ENCODE peak calls at places on chromosomes 4 and X, in four cellular contexts. One of them, this sample, is unnamed. For H3K9me3, the result is how much of the 10 kb centered on the place peaks cover.

GRCh38 chr4:149980941-149981340 is 97.3 kb upstream of the DCLK2 start:
- DNase-seq in lung: no peak
- DNase-seq in upper lobe of right lung: no peak
- DNase-seq in left ventricle myocardium inferior: peak
- DNase-seq in this sample: peak

GRCh38 chrX:150680974-150681373 is 12.2 kb upstream of the MTMR1 start:
- DNase-seq in lung: no peak
- DNase-seq in left ventricle myocardium inferior: no peak
- DNase-seq in upper lobe of right lung: no peak
- DNase-seq in this sample: no peak

GRCh38 chr4:55029321-55029720 is 96.1 kb downstream of the KDR start:
- DNase-seq in left ventricle myocardium inferior: no peak
- DNase-seq in upper lobe of right lung: no peak
- DNase-seq in lung: no peak
- DNase-seq in this sample: no peak

GRCh38 chrX:41718481-41719245 is 5.3 kb upstream of the GPR82 start:
- DNase-seq in upper lobe of right lung: no peak
- DNase-seq in left ventricle myocardium inferior: no peak
- DNase-seq in lung: no peak
- DNase-seq in this sample: no peak

GRCh38 chr4:84962102-84962501 is 4.4 kb downstream of the WDFY3 start:
- DNase-seq in lung: no peak
- DNase-seq in upper lobe of right lung: no peak
- DNase-seq in left ventricle myocardium inferior: no peak
- DNase-seq in this sample: no peak

GRCh38 chrX:101265869-101266428 is 25.2 kb downstream of the TAF7L start:
- DNase-seq in left ventricle myocardium inferior: no peak
- DNase-seq in lung: no peak
- DNase-seq in upper lobe of right lung: no peak
- DNase-seq in this sample: no peak

GRCh38 chr4:9825049-9825448 is 43.6 kb downstream of the DRD5 start:
- DNase-seq in upper lobe of right lung: no peak
- DNase-seq in left ventricle myocardium inferior: no peak
- DNase-seq in lung: no peak
- DNase-seq in this sample: no peak

GRCh38 chr4:76365636-76366035 is 55.3 kb downstream of the CCDC158 start:
- DNase-seq in left ventricle myocardium inferior: no peak
- DNase-seq in lung: no peak
- DNase-seq in upper lobe of right lung: no peak
- DNase-seq in this sample: no peak

GRCh38 chr4:125313989-125314602 is 659 bp upstream of the FAT4 start:
- DNase-seq in lung: no peak
- DNase-seq in left ventricle myocardium inferior: no peak
- DNase-seq in upper lobe of right lung: no peak
- DNase-seq in this sample: no peak

GRCh38 chrX:132467029-132467428 is 21.8 kb downstream of the MBNL3 start:
- DNase-seq in left ventricle myocardium inferior: no peak
- DNase-seq in lung: no peak
- DNase-seq in upper lobe of right lung: no peak
- DNase-seq in this sample: no peak

GRCh38 chr4:103778221-103778620 is 58.4 kb upstream of the TACR3 start:
- DNase-seq in lung: no peak
- DNase-seq in upper lobe of right lung: no peak
- DNase-seq in left ventricle myocardium inferior: no peak
- DNase-seq in this sample: no peak

GRCh38 chr4:122826596-122827257 is at the start of gene FGF2:
- DNase-seq in left ventricle myocardium inferior: peak
- DNase-seq in lung: peak
- DNase-seq in upper lobe of right lung: peak
- DNase-seq in this sample: peak

GRCh38 chr4:71296945-71297344 is 41.9 kb upstream of the SLC4A4 start:
- DNase-seq in lung: no peak
- DNase-seq in upper lobe of right lung: no peak
- DNase-seq in left ventricle myocardium inferior: no peak
- DNase-seq in this sample: no peak

GRCh38 chrX:12894074-12894691 is 12.2 kb upstream of the TLR8 start:
- DNase-seq in lung: no peak
- DNase-seq in upper lobe of right lung: no peak
- DNase-seq in left ventricle myocardium inferior: peak
- DNase-seq in this sample: peak

GRCh38 chr4:82402196-82402775 is 28.0 kb downstream of the HNRNPDL start:
- DNase-seq in left ventricle myocardium inferior: no peak
- DNase-seq in lung: no peak
- DNase-seq in upper lobe of right lung: no peak
- DNase-seq in this sample: no peak

GRCh38 chrX:20019672-20020365 is 29.0 kb upstream of the BCLAF3 start:
- DNase-seq in left ventricle myocardium inferior: peak
- DNase-seq in lung: no peak
- DNase-seq in upper lobe of right lung: no peak
- DNase-seq in this sample: no peak

GRCh38 chr4:168856312-168856711 is 153.7 kb downstream of the CBR4 start:
- DNase-seq in left ventricle myocardium inferior: no peak
- DNase-seq in upper lobe of right lung: no peak
- DNase-seq in lung: no peak
- DNase-seq in this sample: no peak

GRCh38 chr4:114398386-114398785 is 200.2 kb upstream of the UGT8 start:
- DNase-seq in lung: no peak
- DNase-seq in upper lobe of right lung: no peak
- DNase-seq in left ventricle myocardium inferior: no peak
- DNase-seq in this sample: no peak

GRCh38 chrX:130299279-130300009 is 30.7 kb upstream of the ZNF280C start:
- DNase-seq in left ventricle myocardium inferior: no peak
- DNase-seq in lung: no peak
- DNase-seq in upper lobe of right lung: no peak
- DNase-seq in this sample: no peak

GRCh38 chr4:89518259-89518658 is 210.7 kb upstream of the GPRIN3 start:
- DNase-seq in lung: no peak
- DNase-seq in left ventricle myocardium inferior: no peak
- DNase-seq in upper lobe of right lung: no peak
- DNase-seq in this sample: no peak

GRCh38 chrX:18252644-18253359 is 32.1 kb upstream of the BEND2 start:
- DNase-seq in upper lobe of right lung: no peak
- DNase-seq in lung: no peak
- DNase-seq in left ventricle myocardium inferior: no peak
- DNase-seq in this sample: no peak

GRCh38 chr4:75671802-75672421 is 1.3 kb downstream of the G3BP2 start:
- DNase-seq in upper lobe of right lung: no peak
- DNase-seq in left ventricle myocardium inferior: no peak
- DNase-seq in lung: no peak
- DNase-seq in this sample: no peak

GRCh38 chr4:40316333-40316781 is 18.8 kb upstream of the CHRNA9 start:
- DNase-seq in left ventricle myocardium inferior: no peak
- DNase-seq in lung: no peak
- DNase-seq in upper lobe of right lung: no peak
- DNase-seq in this sample: no peak

GRCh38 chrX:155535866-155536265 is 76.9 kb downstream of the TMLHE start:
- DNase-seq in left ventricle myocardium inferior: no peak
- DNase-seq in upper lobe of right lung: no peak
- DNase-seq in lung: no peak
- DNase-seq in this sample: no peak

GRCh38 chrX:100928660-100929613 is at the start of gene XKRX:
- DNase-seq in left ventricle myocardium inferior: peak
- DNase-seq in lung: peak
- DNase-seq in upper lobe of right lung: peak
- DNase-seq in this sample: peak

GRCh38 chr4:150385606-150386005 is 196.3 kb upstream of the MAB21L2 start:
- DNase-seq in left ventricle myocardium inferior: no peak
- DNase-seq in lung: no peak
- DNase-seq in upper lobe of right lung: no peak
- DNase-seq in this sample: no peak

GRCh38 chrX:4622768-4623167 is 909.3 kb upstream of the PRKX start:
- DNase-seq in upper lobe of right lung: no peak
- DNase-seq in left ventricle myocardium inferior: no peak
- DNase-seq in lung: no peak
- DNase-seq in this sample: no peak

GRCh38 chrX:17590892-17591740 is 146.2 kb upstream of the SCML1 start:
- DNase-seq in left ventricle myocardium inferior: peak
- DNase-seq in upper lobe of right lung: no peak
- DNase-seq in lung: peak
- DNase-seq in this sample: peak

GRCh38 chrX:17413228-17413627 is 38.2 kb downstream of the NHS start:
- DNase-seq in upper lobe of right lung: no peak
- DNase-seq in lung: no peak
- DNase-seq in left ventricle myocardium inferior: no peak
- DNase-seq in this sample: no peak

GRCh38 chr4:112813790-112814189 is 176.8 kb downstream of the LARP7 start:
- DNase-seq in lung: no peak
- DNase-seq in upper lobe of right lung: no peak
- DNase-seq in left ventricle myocardium inferior: no peak
- DNase-seq in this sample: no peak

GRCh38 chr4:112823141-112823540 is 186.2 kb downstream of the LARP7 start:
- DNase-seq in left ventricle myocardium inferior: no peak
- DNase-seq in upper lobe of right lung: no peak
- DNase-seq in lung: no peak
- DNase-seq in this sample: no peak

GRCh38 chr4:112819729-112820128 is 182.8 kb downstream of the LARP7 start:
- DNase-seq in lung: no peak
- DNase-seq in upper lobe of right lung: no peak
- DNase-seq in left ventricle myocardium inferior: no peak
- DNase-seq in this sample: no peak

GRCh38 chr4:112823631-112824030 is 186.7 kb downstream of the LARP7 start:
- DNase-seq in left ventricle myocardium inferior: no peak
- DNase-seq in lung: no peak
- DNase-seq in upper lobe of right lung: no peak
- DNase-seq in this sample: no peak

DNA sequence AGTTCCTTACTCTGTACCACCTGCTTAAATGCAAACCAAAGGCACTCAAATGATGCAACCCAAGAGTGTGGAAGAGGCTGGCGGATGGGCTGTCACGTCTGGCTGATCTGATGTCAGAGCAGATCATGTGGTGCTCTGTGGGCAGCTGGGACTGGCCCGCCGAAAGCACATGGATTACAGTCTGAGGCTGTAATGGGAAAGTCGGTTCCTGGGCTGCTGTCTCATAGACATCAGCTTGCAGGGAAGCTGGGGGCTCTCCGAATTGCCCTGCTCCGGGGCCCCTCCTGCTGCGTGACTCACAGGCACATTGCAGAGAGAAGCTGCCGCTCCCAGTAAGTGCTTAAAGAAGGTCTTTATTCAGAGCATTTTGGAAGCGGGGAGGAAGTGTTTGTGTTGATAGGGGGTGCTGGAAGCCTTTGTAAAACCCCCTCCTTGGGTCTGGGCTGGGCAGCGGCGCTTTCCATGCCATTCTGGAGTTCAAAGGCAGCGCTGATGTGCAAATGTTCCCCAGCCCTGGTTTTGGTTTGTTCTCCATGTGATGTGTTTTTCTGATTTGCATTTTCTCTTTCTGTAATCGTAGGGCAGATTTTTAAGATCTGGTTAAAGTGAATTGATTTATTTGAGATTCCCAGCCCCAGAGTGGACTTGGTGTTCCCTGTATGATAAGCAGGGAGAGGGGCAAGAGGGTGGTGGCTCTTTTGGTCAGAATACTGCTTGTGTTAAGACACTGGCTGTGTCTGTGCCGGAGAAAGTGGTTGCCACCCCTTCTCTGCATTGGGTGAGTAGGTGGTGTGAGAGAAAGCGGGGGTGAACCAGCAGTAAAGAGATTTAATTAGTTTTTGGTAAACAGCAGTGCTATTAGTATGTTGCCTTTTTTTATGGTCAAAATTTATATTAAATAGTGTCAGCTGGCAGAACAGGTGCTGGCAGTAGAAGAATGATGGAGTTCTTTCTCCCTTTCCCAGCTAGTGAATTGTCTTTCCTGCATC is 181.3 kb downstream of the LARP7 start:
- DNase-seq in upper lobe of right lung: peak
- DNase-seq in lung: peak
- DNase-seq in left ventricle myocardium inferior: peak
- DNase-seq in this sample: peak
- H3K27ac ChIP-seq in upper lobe of right lung: no peak
- H3K27ac ChIP-seq in lung: no peak
- H3K27ac ChIP-seq in left ventricle myocardium inferior: peak
- H3K27ac ChIP-seq in this sample: no peak

DNA sequence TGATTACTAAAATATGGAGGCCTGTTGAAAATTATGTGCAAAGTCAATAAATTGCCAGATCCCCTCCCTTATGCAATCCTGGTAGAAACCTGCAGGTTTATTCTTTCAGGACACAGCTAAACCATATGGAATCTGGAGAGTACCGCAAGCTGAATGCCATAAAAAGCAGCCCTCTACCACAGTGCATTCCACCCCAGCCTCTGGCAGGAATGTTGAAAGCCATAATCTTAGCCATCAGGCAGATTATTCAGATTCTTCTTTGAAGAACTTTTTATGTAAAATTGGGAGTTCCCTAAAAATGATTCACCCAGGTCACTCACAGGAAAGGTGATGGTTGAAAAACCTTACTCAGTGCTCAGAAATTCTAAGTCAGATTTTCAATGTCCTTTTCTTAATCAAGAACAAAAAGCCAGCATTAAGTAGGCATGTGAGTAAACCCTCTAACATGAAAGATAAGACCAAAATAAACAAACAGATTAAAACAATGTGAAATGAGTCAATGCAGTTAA is 227.1 kb downstream of the FSTL5 start:
- DNase-seq in lung: no peak
- DNase-seq in upper lobe of right lung: no peak
- DNase-seq in left ventricle myocardium inferior: no peak
- DNase-seq in this sample: no peak
- H3K9me3 ChIP-seq in lung: under half
- H3K9me3 ChIP-seq in upper lobe of right lung: under half
- H3K9me3 ChIP-seq in left ventricle myocardium inferior: under half
- H3K9me3 ChIP-seq in this sample: under half

DNA sequence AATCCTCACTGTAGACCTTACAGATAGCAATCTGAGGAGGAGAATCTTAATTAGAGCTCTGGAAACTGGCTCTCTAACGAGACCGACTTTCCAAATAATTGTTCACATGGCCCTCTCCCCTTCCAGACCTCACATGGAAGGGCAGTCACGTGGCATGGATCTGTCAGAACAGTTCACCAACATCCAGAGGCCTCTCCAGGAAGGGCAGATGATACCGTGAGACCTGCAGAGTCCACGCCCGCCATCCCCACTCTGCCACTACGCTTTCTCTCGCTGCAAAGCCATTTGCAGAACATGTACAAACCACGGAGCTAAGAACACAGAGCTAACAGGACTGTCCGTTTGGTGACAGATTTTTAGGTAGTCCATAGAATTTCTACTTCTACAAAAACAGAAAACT is 20.7 kb downstream of the FAT1 start:
- DNase-seq in upper lobe of right lung: no peak
- DNase-seq in left ventricle myocardium inferior: no peak
- DNase-seq in lung: no peak
- DNase-seq in this sample: no peak
- H3K27ac ChIP-seq in upper lobe of right lung: no peak
- H3K27ac ChIP-seq in left ventricle myocardium inferior: peak
- H3K27ac ChIP-seq in lung: no peak
- H3K27ac ChIP-seq in this sample: peak

DNA sequence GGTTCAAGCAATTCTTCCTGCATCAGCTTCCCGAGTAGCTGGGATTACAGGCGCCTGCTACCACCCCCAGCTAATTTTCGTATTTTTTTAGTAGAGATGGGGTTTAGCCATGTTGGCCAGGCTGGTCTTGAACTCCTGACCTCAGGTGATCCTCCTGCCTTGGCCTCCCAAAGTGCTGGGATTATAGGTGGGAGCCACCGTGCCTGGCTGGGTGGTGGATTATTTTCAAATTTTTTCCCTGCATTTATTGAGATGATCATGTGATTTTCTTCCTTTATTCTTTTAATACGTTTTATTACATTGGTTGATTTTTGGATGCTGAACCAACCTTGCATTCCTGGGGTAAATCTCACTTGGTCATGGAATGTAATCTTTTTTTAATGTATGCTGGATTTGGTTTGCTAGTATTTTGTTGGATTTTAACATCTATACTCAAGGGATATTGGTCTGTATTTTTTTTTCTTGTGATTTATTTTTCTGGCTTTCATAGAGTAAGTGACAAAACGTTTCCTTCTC is 30.9 kb downstream of the BMP2K start:
- DNase-seq in upper lobe of right lung: no peak
- DNase-seq in left ventricle myocardium inferior: no peak
- DNase-seq in lung: no peak
- DNase-seq in this sample: no peak
- H3K9me3 ChIP-seq in upper lobe of right lung: under half
- H3K9me3 ChIP-seq in left ventricle myocardium inferior: under half
- H3K9me3 ChIP-seq in lung: under half
- H3K9me3 ChIP-seq in this sample: under half

This sample was measured in aorta.